ENCODE peak calls at places on chromosomes 7 and 10, in seven cellular contexts. B is IMR-90, U is neuronal stem cell, Q is mesendoderm, N is H9, R is H1, M is trophoblast cell. G is an unnamed sample.

GRCh38 chr10:73591935-73592699 is 975 bp upstream of the USP54 start:
- DNase-seq in B (no peak), U (peak), Q (peak), N (peak), R (peak), M (peak), G (peak)

GRCh38 chr10:82267960-82268359 is 393.0 kb downstream of the NRG3 start:
- DNase-seq in B (no peak), U (no peak), Q (no peak), N (no peak), R (no peak), M (no peak), G (no peak)

GRCh38 chr10:17841055-17841454 is 31.9 kb downstream of the MRC1 start:
- DNase-seq in B (no peak), U (no peak), Q (no peak), N (no peak), R (no peak), M (no peak), G (no peak)

GRCh38 chr10:117492504-117492903 is 50.0 kb upstream of the EMX2 start:
- DNase-seq in B (no peak), U (no peak), Q (no peak), N (no peak), R (no peak), M (no peak), G (no peak)

GRCh38 chr10:110432084-110432483 is 65.6 kb upstream of the DUSP5 start:
- DNase-seq in B (no peak), U (no peak), Q (no peak), N (no peak), R (no peak), M (no peak), G (no peak)

GRCh38 chr7:84901366-84901765 is 285.5 kb downstream of the SEMA3D start:
- DNase-seq in B (no peak), U (no peak), Q (no peak), N (no peak), R (no peak), M (no peak), G (no peak)

GRCh38 chr7:30926323-30926722 is 14.7 kb downstream of the AQP1 start:
- DNase-seq in B (no peak), U (no peak), Q (no peak), N (no peak), R (no peak), M (no peak), G (no peak)

GRCh38 chr10:10589540-10589939 is 428.1 kb upstream of the CELF2 start:
- DNase-seq in B (peak), U (no peak), Q (peak), N (no peak), R (no peak), M (peak), G (peak)

GRCh38 chr10:22658745-22659410 is 55.5 kb downstream of the PIP4K2A start:
- DNase-seq in B (peak), U (no peak), Q (peak), N (no peak), R (no peak), M (peak), G (no peak)

GRCh38 chr7:40833541-40834234 is 698.9 kb downstream of the SUGCT start:
- DNase-seq in B (peak), U (no peak), Q (peak), N (no peak), R (no peak), M (no peak), G (peak)

GRCh38 chr7:117098457-117098856 is 145.2 kb downstream of the ST7 start:
- DNase-seq in B (peak), U (no peak), Q (no peak), N (no peak), R (no peak), M (peak), G (peak)

GRCh38 chr7:137886706-137887105 is 39.9 kb upstream of the DGKI start:
- DNase-seq in B (peak), U (no peak), Q (no peak), N (no peak), R (no peak), M (no peak), G (no peak)

GRCh38 chr7:139430443-139430842 is 53.0 kb downstream of the KLRG2 start:
- DNase-seq in B (no peak), U (no peak), Q (no peak), N (no peak), R (no peak), M (no peak), G (no peak)

GRCh38 chr10:42984035-42984610 is 92.7 kb upstream of the RET start:
- DNase-seq in B (no peak), U (no peak), Q (no peak), N (no peak), R (no peak), M (no peak), G (no peak)

GRCh38 chr10:116408716-116409115 is 18.9 kb upstream of the PNLIPRP3 start:
- DNase-seq in B (no peak), U (no peak), Q (peak), N (no peak), R (no peak), M (no peak), G (no peak)

GRCh38 chr10:20327954-20328353 is 511.7 kb downstream of the PLXDC2 start:
- DNase-seq in B (no peak), U (no peak), Q (no peak), N (no peak), R (no peak), M (no peak), G (no peak)

GRCh38 chr10:124827474-124827873 is 25.9 kb downstream of the ABRAXAS2 start:
- DNase-seq in B (peak), U (no peak), Q (peak), N (no peak), R (no peak), M (peak), G (peak)

GRCh38 chr10:94459385-94459784 is 57.0 kb downstream of the TBC1D12 start:
- DNase-seq in B (no peak), U (no peak), Q (no peak), N (no peak), R (no peak), M (no peak), G (no peak)

GRCh38 chr7:44149571-44150465 is 8.7 kb upstream of the MYL7 start:
- DNase-seq in B (peak), U (no peak), Q (no peak), N (no peak), R (no peak), M (no peak), G (no peak)

GRCh38 chr7:20331231-20331880 is 656 bp downstream of the ITGB8 start:
- DNase-seq in B (peak), U (peak), Q (peak), N (peak), R (no peak), M (peak), G (peak)

GRCh38 chr10:62818426-62819011 is 2.4 kb upstream of the EGR2 start:
- DNase-seq in B (no peak), U (peak), Q (peak), N (peak), R (no peak), M (no peak), G (no peak)

GRCh38 chr10:104429834-104430233 is 76.2 kb downstream of the CFAP58 start:
- DNase-seq in B (no peak), U (no peak), Q (no peak), N (no peak), R (no peak), M (no peak), G (no peak)

GRCh38 chr7:81140775-81141174 is 221.9 kb upstream of the SEMA3C start:
- DNase-seq in B (no peak), U (no peak), Q (no peak), N (no peak), R (no peak), M (no peak), G (no peak)

GRCh38 chr10:17445400-17445998 is 8.9 kb downstream of the ST8SIA6 start:
- DNase-seq in B (no peak), U (no peak), Q (peak), N (no peak), R (no peak), M (peak), G (no peak)

GRCh38 chr7:84190016-84190705 is 4.4 kb downstream of the SEMA3A start:
- DNase-seq in B (peak), U (no peak), Q (no peak), N (no peak), R (no peak), M (no peak), G (peak)

GRCh38 chr10:45023426-45023825 is 22.7 kb downstream of the ZNF22 start:
- DNase-seq in B (peak), U (no peak), Q (no peak), N (no peak), R (no peak), M (no peak), G (no peak)

GRCh38 chr7:5633161-5634106 is 148.0 kb downstream of the RNF216 start:
- DNase-seq in B (no peak), U (no peak), Q (peak), N (peak), R (no peak), M (no peak), G (no peak)

GRCh38 chr10:62755662-62756653 is 48.6 kb upstream of the ADO start:
- DNase-seq in B (no peak), U (no peak), Q (no peak), N (no peak), R (no peak), M (no peak), G (no peak)

GRCh38 chr7:158252081-158252836 is 335.4 kb downstream of the PTPRN2 start:
- DNase-seq in B (no peak), U (no peak), Q (no peak), N (peak), R (no peak), M (no peak), G (no peak)

GRCh38 chr10:51892965-51893658 is 193.7 kb upstream of the CSTF2T start:
- DNase-seq in B (peak), U (peak), Q (peak), N (peak), R (no peak), M (peak), G (peak)

GRCh38 chr7:12896316-12896715 is 208.9 kb downstream of the ARL4A start:
- DNase-seq in B (no peak), U (no peak), Q (no peak), N (no peak), R (no peak), M (no peak), G (no peak)

GRCh38 chr7:98945852-98946251 is 67.5 kb downstream of the TRRAP start:
- DNase-seq in B (no peak), U (no peak), Q (no peak), N (no peak), R (no peak), M (no peak), G (no peak)

GRCh38 chr7:98229991-98230745 is 18.9 kb downstream of the BHLHA15 start:
- DNase-seq in B (no peak), U (no peak), Q (no peak), N (no peak), R (no peak), M (no peak), G (no peak)

GRCh38 chr7:66189695-66190503 is 15.2 kb upstream of the TPST1 start:
- DNase-seq in B (no peak), U (no peak), Q (no peak), N (no peak), R (no peak), M (no peak), G (no peak)

GRCh38 chr10:16417341-16417740 is 19.5 kb upstream of the PTER start:
- DNase-seq in B (no peak), U (no peak), Q (no peak), N (no peak), R (no peak), M (no peak), G (no peak)
- H2BK5ac ChIP-seq in B (no peak), U (no peak), Q (no peak), N (no peak), R (no peak), M (no peak), G (no peak)

DNA sequence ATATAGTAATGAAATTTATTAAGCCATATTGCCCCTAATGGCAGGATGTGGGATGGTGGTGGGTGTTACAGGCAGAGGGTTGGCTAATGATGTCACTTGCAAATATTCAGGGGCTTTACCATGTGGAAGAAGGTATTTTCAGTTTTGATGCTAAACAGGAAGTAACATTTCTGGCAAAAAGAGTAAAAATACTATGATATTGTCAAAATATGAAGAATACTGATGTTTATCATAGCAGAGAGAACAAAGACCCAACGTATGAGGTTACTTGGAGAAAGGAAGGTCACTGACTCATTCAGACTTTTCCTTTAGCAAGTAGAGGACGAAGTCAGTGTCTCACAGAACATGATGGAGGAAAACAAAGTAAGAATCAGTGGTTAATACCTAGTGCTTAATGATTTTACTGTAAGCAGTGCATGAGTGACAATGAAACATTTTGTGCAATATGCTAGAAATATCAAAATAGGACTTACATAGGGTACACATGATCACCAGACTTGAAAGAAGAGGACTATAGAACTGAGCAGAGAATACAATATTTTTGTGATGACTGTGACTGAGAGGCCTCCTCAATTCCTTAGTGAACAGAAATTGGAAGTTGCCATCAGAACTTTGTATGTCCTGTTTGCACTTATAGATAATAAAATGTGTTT is 89.7 kb upstream of the STEAP4 start:
- DNase-seq in B (no peak), U (no peak), Q (no peak), N (no peak), R (no peak), M (no peak), G (no peak)
- H2BK5ac ChIP-seq in B (no peak), U (no peak), Q (no peak), N (no peak), R (no peak), M (no peak), G (no peak)

DNA sequence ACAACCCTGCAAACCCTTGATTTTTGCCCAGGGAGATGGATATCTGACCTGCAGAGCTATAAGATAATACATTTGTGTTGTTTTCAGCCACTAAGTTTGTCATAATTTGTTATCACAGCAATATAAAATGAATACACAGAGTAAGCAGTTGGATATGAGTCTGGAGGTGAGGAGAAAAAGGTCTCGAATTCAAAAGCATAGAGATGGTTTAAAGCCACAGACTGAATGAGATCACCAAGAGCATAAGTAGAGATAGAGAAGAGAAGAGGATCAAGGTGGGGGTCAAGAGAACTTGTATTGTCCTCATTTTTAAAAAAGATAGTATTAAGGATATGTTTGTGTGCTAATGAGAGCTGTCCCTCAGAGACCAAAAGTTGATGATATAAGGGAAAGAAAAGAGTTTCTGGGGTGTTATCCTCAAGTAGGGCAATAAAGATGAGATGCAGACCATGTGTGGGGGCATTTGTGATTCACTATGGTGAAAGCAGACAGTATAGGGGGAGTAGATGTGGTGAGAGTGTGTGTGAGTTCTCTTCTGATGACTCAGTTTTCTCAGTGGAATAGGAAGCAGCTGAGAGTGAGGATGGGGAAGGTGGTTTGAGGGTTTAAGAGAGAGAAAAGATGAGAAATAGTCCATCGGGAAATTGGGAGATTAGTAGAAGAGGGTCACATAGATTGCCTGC is 25.8 kb upstream of the PCGF5 start:
- DNase-seq in B (peak), U (no peak), Q (no peak), N (no peak), R (no peak), M (no peak), G (peak)
- H2BK5ac ChIP-seq in B (no peak), U (no peak), Q (no peak), N (no peak), R (no peak), M (no peak), G (no peak)

DNA sequence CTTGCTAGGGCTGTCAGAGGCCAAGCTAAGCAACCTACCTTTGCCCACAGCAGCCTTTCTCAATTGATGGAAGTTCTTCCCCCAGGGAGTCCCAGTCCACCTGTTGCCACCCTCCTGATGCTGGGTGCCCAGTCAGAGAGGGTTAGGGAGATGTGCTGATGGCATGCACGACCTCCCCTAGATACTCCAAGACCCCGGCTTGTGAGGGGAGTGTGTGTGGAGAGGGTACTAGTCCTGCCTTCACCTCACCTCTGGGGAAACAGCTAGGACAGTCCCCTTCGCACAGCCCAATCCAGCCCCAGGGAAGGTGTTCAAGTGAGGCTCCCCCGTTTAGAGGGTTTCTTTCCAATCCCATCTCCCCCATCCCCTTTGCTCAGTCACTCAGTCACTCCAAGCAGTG is 1.3 kb upstream of the UNC5B start:
- DNase-seq in B (no peak), U (no peak), Q (no peak), N (no peak), R (no peak), M (no peak), G (no peak)
- H2BK5ac ChIP-seq in B (no peak), U (no peak), Q (no peak), N (no peak), R (no peak), M (no peak), G (no peak)

G was measured in mesenchymal stem cell.